ENCODE peak calls at places on chromosomes 3 and 15, in ten cellular contexts. N is lower lobe of right lung, V is neural crest cell, B is BJ, J is thyroid gland, U is left lung, I is neural progenitor cell, W is GM13976, F is colonic mucosa, C is psoas muscle. Q is an unnamed sample.

GRCh38 chr15:69576035-69576526 is 123.5 kb downstream of the RPLP1 start:
- DNase-seq in J (peak), I (peak), N (peak), W (peak), U (peak), B (no peak), C (peak), V (peak), F (peak), Q (no peak)

GRCh38 chr3:45139372-45139894 is 6.7 kb downstream of the CDCP1 start:
- DNase-seq in I (no peak), B (no peak), J (no peak), V (no peak), F (no peak), W (no peak), N (no peak), U (no peak), C (no peak), Q (no peak)

GRCh38 chr3:73685061-73685460 is 60.3 kb upstream of the PDZRN3 start:
- DNase-seq in B (no peak), C (no peak), N (no peak), U (no peak), W (no peak), F (no peak), V (no peak), I (peak), J (no peak), Q (no peak)

GRCh38 chr3:129282727-129283327 is 4.2 kb downstream of the HMCES start:
- DNase-seq in V (no peak), J (no peak), F (no peak), U (no peak), C (no peak), B (no peak), I (no peak), N (no peak), W (peak), Q (no peak)

GRCh38 chr3:188559069-188559410 is 405.1 kb downstream of the LPP start:
- DNase-seq in F (no peak), N (no peak), V (no peak), U (no peak), W (no peak), C (no peak), I (no peak), J (no peak), B (no peak), Q (no peak)

GRCh38 chr3:107523361-107524213 is 825 bp downstream of the BBX start:
- DNase-seq in J (peak), U (peak), F (peak), W (peak), V (peak), N (peak), C (peak), B (no peak), I (peak), Q (no peak)

GRCh38 chr3:53354945-53355498 is 7.7 kb upstream of the DCP1A start:
- DNase-seq in J (no peak), I (no peak), C (no peak), V (no peak), N (no peak), U (no peak), B (no peak), W (no peak), F (no peak), Q (no peak)

GRCh38 chr3:198021320-198021719 is 61.3 kb downstream of the LMLN start:
- DNase-seq in J (no peak), U (no peak), W (no peak), V (no peak), I (no peak), C (no peak), F (no peak), N (no peak), B (no peak), Q (no peak)

GRCh38 chr3:47267490-47267824 is 15.1 kb downstream of the KIF9 start:
- DNase-seq in N (no peak), B (no peak), C (no peak), J (no peak), F (no peak), V (no peak), I (no peak), W (no peak), U (no peak), Q (no peak)

GRCh38 chr3:188052229-188052965 is 101.6 kb upstream of the LPP start:
- DNase-seq in C (peak), W (no peak), N (peak), B (no peak), U (peak), V (peak), I (peak), J (peak), F (peak), Q (no peak)

GRCh38 chr3:170502297-170502696 is 83.6 kb downstream of the SLC7A14 start:
- DNase-seq in U (no peak), B (no peak), W (no peak), F (no peak), I (no peak), N (no peak), C (peak), J (no peak), V (no peak), Q (no peak)

GRCh38 chr15:47586653-47587224 is 130.6 kb upstream of the SEMA6D start:
- DNase-seq in V (no peak), F (peak), I (no peak), J (no peak), C (no peak), N (no peak), U (no peak), B (no peak), W (no peak), Q (no peak)

GRCh38 chr3:188947401-188947982 is 224.3 kb upstream of the TPRG1 start:
- DNase-seq in C (peak), V (peak), J (peak), N (peak), B (peak), I (peak), F (peak), W (no peak), U (peak), Q (peak)

GRCh38 chr3:11386413-11387155 is 114.4 kb downstream of the ATG7 start:
- DNase-seq in C (no peak), B (no peak), J (no peak), W (no peak), I (no peak), U (no peak), N (no peak), F (peak), V (no peak), Q (no peak)

GRCh38 chr3:23051240-23052140 is 151.6 kb upstream of the UBE2E2 start:
- DNase-seq in W (no peak), B (no peak), V (no peak), F (no peak), J (no peak), I (no peak), C (no peak), N (no peak), U (no peak), Q (no peak)

GRCh38 chr15:74642724-74643367 is 27.2 kb downstream of the CLK3 start:
- DNase-seq in B (no peak), C (no peak), F (no peak), N (no peak), W (no peak), I (no peak), J (peak), V (no peak), U (no peak), Q (no peak)

GRCh38 chr3:103067963-103068362 is 633.1 kb downstream of the ZPLD1 start:
- DNase-seq in U (no peak), F (no peak), W (no peak), N (no peak), B (no peak), C (no peak), V (no peak), J (no peak), I (no peak), Q (no peak)

GRCh38 chr3:127438951-127439350 is 151.1 kb upstream of the PRR20G start:
- DNase-seq in J (no peak), I (no peak), U (peak), N (no peak), B (no peak), W (no peak), V (no peak), F (no peak), C (no peak), Q (no peak)

GRCh38 chr3:57852896-57853295 is 96.8 kb downstream of the SLMAP start:
- DNase-seq in C (no peak), F (no peak), U (no peak), N (no peak), B (peak), J (no peak), I (no peak), V (no peak), W (peak), Q (no peak)

GRCh38 chr15:52441846-52442245 is 86.8 kb downstream of the MYO5A start:
- DNase-seq in C (no peak), F (no peak), N (no peak), V (no peak), I (no peak), U (no peak), W (no peak), J (no peak), B (no peak), Q (no peak)

GRCh38 chr15:81923561-81924350 is 122.1 kb downstream of the MEX3B start:
- DNase-seq in J (no peak), F (no peak), N (no peak), B (no peak), V (no peak), U (no peak), C (no peak), W (no peak), I (no peak), Q (no peak)

GRCh38 chr15:98969126-98969735 is 38.4 kb downstream of the PGPEP1L start:
- DNase-seq in B (no peak), J (no peak), U (no peak), V (no peak), C (no peak), N (no peak), F (no peak), I (no peak), W (no peak), Q (no peak)

GRCh38 chr3:40623567-40623966 is 98.8 kb downstream of the ZNF621 start:
- DNase-seq in F (peak), J (no peak), W (no peak), I (no peak), U (no peak), B (no peak), C (no peak), N (no peak), V (no peak), Q (no peak)

GRCh38 chr3:159429702-159430101 is 558.9 kb upstream of the IL12A start:
- DNase-seq in W (no peak), N (no peak), U (no peak), J (no peak), V (no peak), I (no peak), F (no peak), B (no peak), C (no peak), Q (no peak)

GRCh38 chr15:83205725-83206324 is 1.8 kb downstream of the HDGFL3 start:
- DNase-seq in B (no peak), V (no peak), J (no peak), N (no peak), F (no peak), I (no peak), C (no peak), W (no peak), U (no peak), Q (no peak)

GRCh38 chr3:103794656-103795055 is 1359.8 kb downstream of the ZPLD1 start:
- DNase-seq in C (no peak), I (peak), U (no peak), N (no peak), B (no peak), J (no peak), W (no peak), F (no peak), V (no peak), Q (no peak)

GRCh38 chr15:44216958-44217357 is 21.9 kb upstream of the FRMD5 start:
- DNase-seq in I (no peak), N (no peak), J (no peak), F (no peak), V (no peak), B (no peak), U (no peak), W (no peak), C (no peak), Q (no peak)

GRCh38 chr15:39586387-39587171 is 5.7 kb downstream of the THBS1 start:
- DNase-seq in V (no peak), J (no peak), W (no peak), F (no peak), I (no peak), C (no peak), N (no peak), B (peak), U (no peak), Q (peak)

GRCh38 chr3:159785276-159785675 is 203.4 kb upstream of the IL12A start:
- DNase-seq in V (no peak), F (no peak), W (no peak), N (no peak), I (no peak), U (no peak), C (no peak), J (no peak), B (no peak), Q (no peak)

GRCh38 chr3:20073683-20074082 is 33.4 kb downstream of the KAT2B start:
- DNase-seq in C (no peak), W (no peak), J (no peak), F (no peak), V (no peak), N (no peak), I (peak), U (no peak), B (no peak), Q (no peak)

GRCh38 chr3:107216711-107217110 is 160.5 kb upstream of the CCDC54 start:
- DNase-seq in J (no peak), N (no peak), C (no peak), W (no peak), V (no peak), I (no peak), U (no peak), B (peak), F (no peak), Q (no peak)

GRCh38 chr3:79521221-79521848 is 246.5 kb downstream of the ROBO1 start:
- DNase-seq in W (no peak), U (no peak), I (peak), B (no peak), N (no peak), C (no peak), J (no peak), F (no peak), V (no peak), Q (peak)

GRCh38 chr3:126083511-126083912 is 412 bp downstream of the SLC41A3 start:
- DNase-seq in B (no peak), J (peak), U (no peak), N (peak), C (peak), W (peak), V (peak), F (peak), I (peak), Q (no peak)

DNA sequence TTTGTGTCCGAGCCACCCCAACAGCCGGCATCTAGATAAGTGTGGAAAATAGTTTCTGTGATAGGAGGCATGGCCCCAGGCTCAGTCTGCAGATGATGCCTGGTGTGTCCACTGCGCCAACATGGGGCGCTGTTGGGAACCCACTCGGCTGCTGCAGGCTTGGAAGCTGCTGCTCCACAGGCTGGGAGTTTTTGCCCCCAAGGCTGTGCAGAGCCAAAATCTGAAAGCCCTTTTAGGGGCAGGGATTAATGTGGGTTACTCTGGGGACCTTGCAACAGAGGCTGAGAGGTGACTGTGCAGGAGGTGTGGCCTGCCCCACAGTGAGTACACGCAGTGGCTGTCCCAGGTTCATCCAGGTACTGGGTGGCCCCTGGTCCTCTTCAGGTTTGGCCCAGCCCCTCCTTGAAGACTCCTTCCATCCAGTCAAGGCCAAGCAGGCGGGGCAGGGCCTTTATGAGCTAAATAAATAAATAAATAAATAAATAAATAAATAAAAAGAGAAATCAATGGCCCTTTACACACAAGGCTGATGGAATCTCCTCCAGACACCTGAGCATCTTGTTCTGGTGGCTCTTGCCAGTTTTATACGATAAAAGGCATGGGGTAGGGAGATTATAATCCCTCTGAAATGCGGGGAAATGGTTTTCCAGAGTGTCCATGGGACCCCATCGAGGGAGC is 73.8 kb downstream of the AAGAB start:
- DNase-seq in V (no peak), C (no peak), N (no peak), U (no peak), W (no peak), B (no peak), I (peak), J (no peak), F (no peak), Q (no peak)
- TF ChIP-seq CTCF in V (no peak), C (no peak), N (no peak), U (no peak), W (no peak), B (no peak), I (peak), J (no peak), F (no peak), Q (no peak)

DNA sequence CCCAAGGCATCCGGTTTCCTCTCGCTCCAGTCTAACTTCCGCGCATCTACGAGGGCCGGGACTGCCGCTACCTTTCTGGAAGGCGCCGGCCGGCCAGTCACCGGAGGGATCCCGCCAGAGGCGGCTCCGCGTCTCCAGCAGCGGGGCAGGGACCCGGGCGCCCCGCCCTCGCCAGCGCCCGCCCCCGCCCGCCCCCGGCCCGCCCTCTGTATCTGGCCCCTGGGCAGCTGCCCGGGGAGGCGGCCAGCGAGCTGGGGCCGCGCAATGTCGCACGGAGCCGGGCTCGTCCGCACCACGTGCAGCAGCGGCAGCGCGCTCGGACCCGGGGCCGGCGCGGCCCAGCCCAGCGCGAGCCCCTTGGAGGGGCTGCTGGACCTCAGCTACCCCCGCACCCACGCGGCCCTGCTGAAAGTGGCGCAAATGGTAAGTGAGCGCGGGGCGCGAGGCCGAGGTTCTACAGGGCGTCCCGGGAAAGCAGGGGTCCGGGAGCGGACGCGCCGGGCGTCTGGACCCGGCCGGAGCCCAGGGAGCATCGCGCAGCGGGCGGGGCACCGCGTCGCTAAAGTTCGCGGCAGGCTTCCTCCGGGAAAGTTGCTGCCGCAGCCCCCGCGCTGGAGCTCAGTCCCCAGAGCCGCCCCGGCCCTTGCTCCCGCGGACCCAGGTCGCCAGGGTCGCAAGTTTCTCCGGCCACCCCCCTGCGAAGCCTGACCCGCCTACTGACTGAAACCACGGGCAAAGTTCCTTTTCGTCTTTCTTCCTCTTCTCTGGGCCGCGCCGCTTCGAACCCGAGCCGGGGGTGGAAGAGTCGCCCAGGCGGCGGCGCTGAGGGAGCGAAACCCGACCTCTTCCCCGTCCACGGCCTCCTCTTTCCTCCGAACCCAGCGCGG is at the start of gene CMTM7:
- DNase-seq in W (peak), B (no peak), F (peak), U (peak), V (peak), C (peak), I (peak), J (peak), N (peak), Q (no peak)
- TF ChIP-seq CTCF in W (peak), B (no peak), F (no peak), U (no peak), V (no peak), C (no peak), I (no peak), J (no peak), N (no peak), Q (no peak)

GRCh38 chr3:182050932-182051331 is 339.2 kb downstream of the SOX2 start:
- DNase-seq in W (no peak), N (no peak), F (no peak), J (no peak), I (no peak), B (no peak), U (no peak), C (no peak), V (no peak), Q (no peak)

GRCh38 chr3:182046365-182046764 is 334.6 kb downstream of the SOX2 start:
- DNase-seq in J (no peak), B (no peak), W (no peak), U (no peak), C (no peak), I (no peak), F (no peak), V (no peak), N (no peak), Q (no peak)

DNA sequence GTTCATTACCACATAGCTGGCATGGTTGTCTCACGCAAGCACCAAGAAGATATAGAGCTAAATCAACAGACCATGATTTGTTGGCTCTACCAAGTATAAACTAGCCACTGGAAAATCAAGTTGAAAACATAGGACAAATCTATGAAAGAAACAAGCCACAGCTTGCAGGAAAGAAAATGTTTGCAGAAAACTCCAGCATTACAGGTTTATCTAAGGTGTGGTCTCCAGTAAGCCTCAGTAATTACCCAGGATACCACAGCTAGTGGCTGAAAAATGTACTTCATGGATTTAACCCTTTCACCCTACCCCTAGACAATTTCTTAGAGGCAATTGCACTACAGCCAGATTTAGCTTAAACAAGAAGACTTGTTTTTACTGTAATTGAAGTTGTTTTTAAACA is 340.6 kb downstream of the SOX2 start:
- DNase-seq in B (no peak), N (no peak), V (no peak), F (no peak), J (no peak), U (no peak), W (no peak), C (no peak), I (no peak), Q (no peak)
- TF ChIP-seq CTCF in B (no peak), N (no peak), V (no peak), F (no peak), J (no peak), U (no peak), W (no peak), C (no peak), I (no peak), Q (no peak)

GRCh38 chr15:78629716-78630065 is 8.9 kb upstream of the CHRNA3 start:
- DNase-seq in I (no peak), V (no peak), N (no peak), C (no peak), U (no peak), B (no peak), F (no peak), J (no peak), W (no peak), Q (no peak)
- TF ChIP-seq CTCF in I (no peak), V (no peak), N (no peak), C (no peak), U (no peak), B (no peak), F (no peak), J (no peak), W (no peak), Q (no peak)

GRCh38 chr3:18870642-18871041 is 277.7 kb upstream of the KCNH8 start:
- DNase-seq in C (no peak), I (no peak), B (no peak), U (no peak), W (no peak), F (no peak), V (no peak), J (no peak), N (no peak), Q (no peak)

GRCh38 chr3:18870074-18870640 is 278.2 kb upstream of the KCNH8 start:
- DNase-seq in B (no peak), N (no peak), W (no peak), U (no peak), I (no peak), F (no peak), V (no peak), C (no peak), J (no peak), Q (no peak)

GRCh38 chr3:18868911-18869689 is 279.2 kb upstream of the KCNH8 start:
- DNase-seq in V (no peak), W (no peak), B (no peak), C (no peak), I (no peak), F (no peak), N (no peak), J (no peak), U (no peak), Q (no peak)

GRCh38 chr3:18872466-18872865 is 275.8 kb upstream of the KCNH8 start:
- DNase-seq in V (no peak), W (no peak), C (no peak), B (no peak), N (no peak), F (no peak), U (no peak), I (no peak), J (no peak), Q (no peak)
- TF ChIP-seq CTCF in V (no peak), W (no peak), C (no peak), B (no peak), N (no peak), F (no peak), U (no peak), I (no peak), J (no peak), Q (no peak)

Q was measured in HFF-Myc.